ENCODE peak calls at places on chromosomes 2 and 18, in seven cellular contexts. Z is NB4; I is AG04450; G is endodermal cell; T is astrocyte of the cerebellum; M is heart left ventricle; H is CD8-positive, alpha-beta T cell. Q is an unnamed sample.

GRCh38 chr2:37768491-37768925 is 97.1 kb upstream of the CDC42EP3 start:
- DNase-seq in Z (peak), I (peak), G (no peak), T (peak), M (peak), H (no peak), Q (peak)

GRCh38 chr2:172765664-172766063 is 30.0 kb downstream of the RAPGEF4 start:
- DNase-seq in Z (no peak), I (no peak), G (no peak), T (no peak), M (no peak), H (no peak), Q (no peak)

GRCh38 chr2:189702071-189702470 is 27.6 kb downstream of the ANKAR start:
- DNase-seq in Z (peak), I (no peak), G (no peak), T (no peak), M (no peak), H (no peak), Q (no peak)

GRCh38 chr2:239648607-239649006 is 247.8 kb upstream of the HDAC4 start:
- DNase-seq in Z (peak), I (no peak), G (peak), T (no peak), M (no peak), H (no peak), Q (no peak)

GRCh38 chr2:223994562-223995162 is 37.4 kb downstream of the MRPL44 start:
- DNase-seq in Z (no peak), I (no peak), G (no peak), T (no peak), M (no peak), H (no peak), Q (no peak)

GRCh38 chr2:124877065-124877671 is 852.1 kb downstream of the CNTNAP5 start:
- DNase-seq in Z (no peak), I (no peak), G (no peak), T (peak), M (no peak), H (no peak), Q (no peak)

GRCh38 chr2:95320986-95321767 is 24.0 kb downstream of the KCNIP3 start:
- DNase-seq in Z (no peak), I (no peak), G (no peak), T (no peak), M (no peak), H (no peak), Q (peak)

GRCh38 chr18:50410894-50411293 is 36.0 kb downstream of the SKA1 start:
- DNase-seq in Z (peak), I (no peak), G (no peak), T (no peak), M (no peak), H (no peak), Q (no peak)

GRCh38 chr2:182186132-182186735 is 200.6 kb downstream of the PPP1R1C start:
- DNase-seq in Z (peak), I (no peak), G (no peak), T (peak), M (no peak), H (no peak), Q (no peak)

GRCh38 chr2:86831537-86831936 is 30.1 kb downstream of the CD8B start:
- DNase-seq in Z (no peak), I (no peak), G (no peak), T (no peak), M (no peak), H (no peak), Q (no peak)

GRCh38 chr2:222610746-222611145 is 45.1 kb downstream of the FARSB start:
- DNase-seq in Z (peak), I (no peak), G (no peak), T (no peak), M (no peak), H (no peak), Q (no peak)

GRCh38 chr2:157821519-157822131 is 54.5 kb downstream of the ACVR1 start:
- DNase-seq in Z (no peak), I (no peak), G (no peak), T (no peak), M (no peak), H (no peak), Q (no peak)

GRCh38 chr2:226637383-226637782 is 162.2 kb downstream of the IRS1 start:
- DNase-seq in Z (no peak), I (no peak), G (no peak), T (no peak), M (no peak), H (no peak), Q (no peak)

GRCh38 chr2:200104015-200104414 is 148.6 kb downstream of the MAIP1 start:
- DNase-seq in Z (no peak), I (no peak), G (no peak), T (peak), M (no peak), H (no peak), Q (no peak)

GRCh38 chr2:203535784-203536590 is 886 bp upstream of the RAPH1 start:
- DNase-seq in Z (no peak), I (no peak), G (no peak), T (peak), M (no peak), H (no peak), Q (no peak)

GRCh38 chr18:52334896-52335295 is 5.1 kb upstream of the DCC start:
- DNase-seq in Z (no peak), I (peak), G (no peak), T (peak), M (no peak), H (no peak), Q (no peak)

GRCh38 chr18:26656401-26656943 is 108.1 kb upstream of the KCTD1 start:
- DNase-seq in Z (no peak), I (no peak), G (no peak), T (no peak), M (peak), H (no peak), Q (no peak)

DNA sequence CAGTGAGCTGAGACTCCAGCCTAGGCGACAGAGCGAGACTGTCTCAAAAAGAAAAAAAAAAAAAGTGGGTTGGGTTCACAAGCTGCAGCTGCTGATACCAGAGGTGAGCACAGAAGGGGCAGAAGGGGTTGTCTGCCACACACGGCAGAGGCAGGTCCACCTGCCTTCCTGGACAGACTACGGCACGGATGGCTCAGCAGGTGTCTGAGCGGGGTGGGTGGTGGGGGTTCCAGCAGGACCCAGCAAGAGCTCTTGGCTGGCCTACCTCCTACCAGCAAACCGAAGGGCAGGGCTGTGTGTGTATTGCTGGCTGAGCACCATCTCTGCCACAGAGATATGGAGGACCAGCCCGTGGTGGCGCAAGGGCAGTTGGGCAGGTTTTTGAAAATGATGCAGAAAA is 130.4 kb upstream of the ASB18 start:
- DNase-seq in Z (no peak), I (no peak), G (no peak), T (no peak), M (no peak), H (no peak), Q (no peak)
- TF ChIP-seq CTCF in Z (no peak), I (no peak), G (no peak), T (no peak), M (no peak), H (no peak), Q (no peak)

GRCh38 chr2:127185720-127186119 is 34.4 kb downstream of the CYP27C1 start:
- DNase-seq in Z (no peak), I (no peak), G (peak), T (no peak), M (no peak), H (no peak), Q (no peak)

GRCh38 chr2:127187081-127187775 is 32.9 kb downstream of the CYP27C1 start:
- DNase-seq in Z (no peak), I (no peak), G (peak), T (no peak), M (no peak), H (no peak), Q (no peak)

GRCh38 chr2:127183771-127184170 is 36.3 kb downstream of the CYP27C1 start:
- DNase-seq in Z (peak), I (no peak), G (no peak), T (no peak), M (no peak), H (no peak), Q (no peak)

GRCh38 chr2:127182626-127183458 is 37.3 kb downstream of the CYP27C1 start:
- DNase-seq in Z (peak), I (no peak), G (peak), T (no peak), M (no peak), H (no peak), Q (no peak)

DNA sequence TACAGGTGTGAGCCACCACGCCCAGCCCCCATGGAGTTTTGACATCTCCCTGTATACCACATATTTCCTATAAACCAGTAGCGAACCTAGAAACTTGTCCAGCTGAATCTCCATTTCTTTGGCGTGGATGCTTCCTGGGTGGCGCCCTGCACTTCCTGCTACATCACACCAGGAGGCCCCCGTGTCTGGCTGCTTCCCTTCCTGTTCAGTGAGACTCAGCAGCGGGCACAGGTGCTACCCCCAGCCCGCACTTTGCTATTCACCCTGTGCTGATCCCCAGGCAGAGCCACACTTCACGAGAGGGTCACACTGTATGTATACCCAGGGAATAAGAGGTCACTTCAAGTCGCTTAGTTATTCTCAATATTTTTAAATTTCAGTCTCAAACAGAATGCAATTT is 35.0 kb downstream of the CYP27C1 start:
- DNase-seq in Z (no peak), I (no peak), G (peak), T (no peak), M (no peak), H (no peak), Q (no peak)
- TF ChIP-seq CTCF in Z (no peak), I (no peak), G (no peak), T (no peak), M (no peak), H (no peak), Q (no peak)

GRCh38 chr2:3539836-3540235 is 18.3 kb downstream of the RNASEH1 start:
- DNase-seq in Z (no peak), I (no peak), G (peak), T (no peak), M (no peak), H (no peak), Q (no peak)
- TF ChIP-seq CTCF in Z (no peak), I (no peak), G (peak), T (no peak), M (no peak), H (no peak), Q (no peak)

GRCh38 chr18:38047820-38048219 is 482.2 kb upstream of the CELF4 start:
- DNase-seq in Z (no peak), I (no peak), G (no peak), T (no peak), M (no peak), H (no peak), Q (no peak)
- TF ChIP-seq CTCF in Z (peak), I (no peak), G (peak), T (peak), M (no peak), H (no peak), Q (no peak)

DNA sequence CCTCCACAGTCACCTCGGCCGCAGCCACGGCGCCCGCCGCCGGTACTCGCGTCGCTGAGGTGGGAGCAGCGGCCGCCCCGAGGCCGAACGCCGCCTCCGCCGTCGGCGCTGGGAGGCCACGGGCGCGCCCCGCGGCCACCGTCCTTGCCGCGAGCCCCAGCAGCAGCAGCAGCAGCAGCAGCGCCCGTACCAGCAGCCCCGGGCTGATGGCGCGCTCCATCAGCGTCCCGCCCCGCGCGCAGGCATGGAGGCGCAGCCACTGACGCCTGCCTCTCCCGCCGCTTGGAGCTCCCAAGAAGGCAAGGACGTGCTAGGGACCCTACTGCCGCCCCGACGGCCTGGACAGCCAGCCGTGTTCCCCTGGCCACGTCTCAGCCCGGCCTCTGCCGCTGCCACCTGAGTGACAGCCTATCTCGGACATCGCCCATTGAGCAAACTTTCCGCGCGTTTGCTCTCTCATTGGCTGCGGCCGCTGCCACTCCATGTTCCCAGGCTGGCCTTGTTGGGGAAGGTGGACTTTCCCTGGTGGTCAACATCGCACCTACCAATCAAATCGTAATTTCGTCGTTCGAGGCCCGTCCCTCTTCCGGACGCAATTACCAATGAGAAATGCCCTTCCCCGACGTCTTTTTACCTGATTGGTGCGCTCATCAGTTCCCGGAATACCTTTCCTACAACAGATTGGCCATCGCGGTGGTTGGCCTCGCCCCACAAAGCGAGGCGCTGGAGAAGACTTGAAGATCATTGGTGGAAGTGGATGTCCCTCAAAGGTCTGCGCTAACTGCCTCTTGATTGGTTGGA is at the start of gene EIF2AK3:
- DNase-seq in Z (peak), I (peak), G (peak), T (peak), M (peak), H (peak), Q (peak)
- TF ChIP-seq CTCF in Z (no peak), I (no peak), G (no peak), T (no peak), M (no peak), H (no peak), Q (no peak)

GRCh38 chr2:96914332-96914731 is 44.5 kb upstream of the SEMA4C start:
- DNase-seq in Z (no peak), I (no peak), G (no peak), T (no peak), M (no peak), H (no peak), Q (no peak)

GRCh38 chr2:96918092-96918753 is 48.3 kb upstream of the SEMA4C start:
- DNase-seq in Z (no peak), I (no peak), G (no peak), T (no peak), M (no peak), H (no peak), Q (no peak)

GRCh38 chr2:96917008-96917575 is 47.2 kb upstream of the SEMA4C start:
- DNase-seq in Z (no peak), I (no peak), G (no peak), T (no peak), M (no peak), H (no peak), Q (no peak)

GRCh38 chr2:96918754-96919550 is 49.1 kb upstream of the SEMA4C start:
- DNase-seq in Z (no peak), I (no peak), G (no peak), T (no peak), M (no peak), H (no peak), Q (no peak)

DNA sequence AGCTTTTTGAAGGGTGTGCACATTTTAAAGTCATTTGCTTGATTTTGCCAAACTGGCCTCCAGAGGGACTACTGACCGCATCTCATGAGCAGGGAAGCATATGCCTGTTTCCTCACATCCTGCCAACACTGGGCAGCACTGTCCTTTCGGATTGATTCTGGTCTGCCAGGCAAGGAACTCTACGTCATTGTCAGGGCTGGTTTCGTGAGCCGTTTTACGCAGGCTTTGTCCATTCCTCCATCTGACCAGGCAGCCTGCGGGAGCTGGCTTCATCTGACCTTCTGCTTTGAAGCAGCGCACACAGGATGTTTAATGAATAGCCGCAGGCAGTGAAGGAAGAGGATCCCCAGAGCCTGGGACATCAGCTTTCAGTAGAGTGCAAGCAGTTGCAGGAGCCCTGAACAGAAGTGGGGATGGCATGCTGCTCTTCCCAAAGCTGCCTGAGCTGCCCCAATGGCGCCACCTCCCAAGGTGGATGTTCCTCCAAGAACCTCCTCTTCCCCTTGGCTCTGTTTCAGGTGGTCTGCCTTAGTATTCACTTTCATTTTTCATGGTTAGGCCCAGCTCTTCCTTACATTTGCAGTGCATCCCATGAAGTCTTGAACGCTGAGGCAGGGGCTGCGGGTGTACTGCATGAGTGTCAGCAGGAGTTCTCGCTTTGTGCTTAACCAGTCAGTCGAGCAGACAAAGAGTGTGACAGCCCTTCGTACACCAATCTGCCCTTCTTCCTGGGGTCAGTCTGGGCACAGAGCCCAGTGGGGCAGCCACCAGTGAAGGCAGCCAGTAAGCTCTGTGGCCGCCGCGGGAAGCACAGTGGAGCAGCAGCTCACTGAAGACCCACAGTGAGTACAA is 46.5 kb upstream of the SEMA4C start:
- DNase-seq in Z (no peak), I (no peak), G (no peak), T (no peak), M (no peak), H (no peak), Q (no peak)
- TF ChIP-seq CTCF in Z (no peak), I (no peak), G (peak), T (peak), M (no peak), H (no peak), Q (peak)

GRCh38 chr18:54845788-54846187 is 17.5 kb downstream of the RAB27B start:
- DNase-seq in Z (no peak), I (peak), G (no peak), T (no peak), M (no peak), H (no peak), Q (no peak)
- TF ChIP-seq CTCF in Z (no peak), I (no peak), G (no peak), T (no peak), M (no peak), H (no peak), Q (no peak)

GRCh38 chr2:235793163-235793752 is 299.4 kb downstream of the AGAP1 start:
- DNase-seq in Z (peak), I (no peak), G (peak), T (no peak), M (no peak), H (no peak), Q (no peak)
- TF ChIP-seq CTCF in Z (peak), I (peak), G (peak), T (peak), M (peak), H (no peak), Q (peak)

DNA sequence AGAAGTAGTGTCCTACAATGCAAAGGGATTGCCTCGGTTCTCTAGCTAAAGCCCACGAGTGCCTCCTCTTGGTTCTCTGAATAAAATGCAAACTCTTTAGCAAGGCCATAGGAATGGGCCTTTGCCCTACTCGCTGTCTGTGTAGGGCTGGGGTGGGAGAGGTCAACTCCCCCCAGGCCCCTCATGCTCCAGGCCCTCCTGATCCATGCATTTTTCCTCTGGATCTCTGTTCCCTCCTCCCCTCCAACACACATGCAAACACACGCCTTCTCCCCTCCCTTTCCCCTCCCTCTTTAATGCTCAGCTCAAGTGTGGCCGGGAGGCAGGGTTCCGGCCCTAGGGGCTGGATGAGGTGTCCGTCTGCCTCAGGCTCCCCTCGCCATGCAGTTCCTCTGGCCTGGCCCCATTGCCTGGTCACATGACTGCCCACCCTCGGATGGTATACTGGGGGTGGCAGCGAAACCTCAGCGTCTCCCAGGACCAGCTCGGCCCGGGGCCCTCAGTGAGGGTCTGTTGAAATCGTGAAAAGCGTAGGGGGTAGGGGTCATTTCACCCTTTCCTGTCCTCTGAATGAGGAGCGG is 14.9 kb upstream of the KLF11 start:
- DNase-seq in Z (peak), I (no peak), G (peak), T (no peak), M (no peak), H (no peak), Q (no peak)
- TF ChIP-seq CTCF in Z (no peak), I (no peak), G (peak), T (no peak), M (no peak), H (no peak), Q (no peak)